ENCODE peak calls at places on chromosomes 7 and 10, in four cellular contexts. V, L, H and Z are unnamed samples.
A peak's percentile ranks its signal among the peaks of the same experiment; 100 is the strongest.

GRCh38 chr10:127887497-127888415 is 5.0 kb downstream of the CLRN3 start:
- DNase-seq in V (no peak), L (no peak), H (no peak), Z (no peak)

GRCh38 chr7:147412782-147413186 is 1177.8 kb upstream of the C7orf33 start:
- DNase-seq in V (no peak), L (no peak), H (peak; percentile 1), Z (no peak)

GRCh38 chr10:72134785-72135765 is 46.7 kb upstream of the SPOCK2 start:
- DNase-seq in V (no peak), L (no peak), H (no peak), Z (no peak)

GRCh38 chr10:131158695-131159094 is 152.8 kb downstream of the TCERG1L start:
- DNase-seq in V (no peak), L (no peak), H (no peak), Z (no peak)

GRCh38 chr7:27116962-27117686 is 13.4 kb downstream of the HOXA4 start:
- DNase-seq in V (no peak), L (no peak), H (no peak), Z (no peak)

GRCh38 chr7:73741600-73741999 is 3.0 kb upstream of the ABHD11 start:
- DNase-seq in V (peak; percentile 65), L (no peak), H (no peak), Z (no peak)

GRCh38 chr7:18086165-18087030 is 58.8 kb upstream of the PRPS1L1 start:
- DNase-seq in V (peak; percentile 36), L (peak; percentile 21), H (no peak), Z (peak; percentile 52)

GRCh38 chr10:109976657-109977056 is 31.1 kb upstream of the ADD3 start:
- DNase-seq in V (no peak), L (no peak), H (peak; percentile 60), Z (no peak)

GRCh38 chr10:86968271-86968993 is at the start of gene ADIRF:
- DNase-seq in V (peak; percentile 26), L (no peak), H (no peak), Z (no peak)

GRCh38 chr10:17659328-17659727 is 15.4 kb downstream of the STAM start:
- DNase-seq in V (no peak), L (no peak), H (no peak), Z (no peak)
- TF ChIP-seq ELF4 in V (no peak), L (no peak), H (no peak), Z (no peak)

GRCh38 chr10:35843524-35844171 is 201.6 kb upstream of the FZD8 start:
- DNase-seq in V (peak; percentile 12), L (no peak), H (no peak), Z (no peak)
- TF ChIP-seq ELF4 in V (no peak), L (no peak), H (no peak), Z (no peak)

GRCh38 chr7:49643321-49643720 is 130.1 kb upstream of the VWC2 start:
- DNase-seq in V (no peak), L (no peak), H (no peak), Z (no peak)
- TF ChIP-seq ELF4 in V (no peak), L (no peak), H (no peak), Z (no peak)

GRCh38 chr7:134431805-134432204 is 27.1 kb downstream of the AKR1B1 start:
- DNase-seq in V (no peak), L (no peak), H (peak; percentile 15), Z (no peak)
- TF ChIP-seq ELF4 in V (no peak), L (no peak), H (no peak), Z (no peak)

GRCh38 chr10:97140887-97141745 is 44.6 kb downstream of the SLIT1 start:
- DNase-seq in V (no peak), L (no peak), H (no peak), Z (no peak)
- TF ChIP-seq ELF4 in V (no peak), L (no peak), H (no peak), Z (no peak)

GRCh38 chr7:81488210-81488609 is 281.6 kb downstream of the HGF start:
- DNase-seq in V (no peak), L (no peak), H (no peak), Z (no peak)

GRCh38 chr7:81487512-81487911 is 282.3 kb downstream of the HGF start:
- DNase-seq in V (no peak), L (no peak), H (no peak), Z (no peak)

GRCh38 chr7:81482600-81483186 is 287.2 kb downstream of the HGF start:
- DNase-seq in V (no peak), L (peak; percentile 26), H (peak; percentile 4), Z (no peak)

GRCh38 chr7:81478664-81479063 is 291.2 kb downstream of the HGF start:
- DNase-seq in V (no peak), L (no peak), H (peak; percentile 77), Z (no peak)

GRCh38 chr7:81484266-81484665 is 285.6 kb downstream of the HGF start:
- DNase-seq in V (peak; percentile 18), L (no peak), H (peak; percentile 4), Z (peak; percentile 73)
- TF ChIP-seq ELF4 in V (no peak), L (no peak), H (no peak), Z (no peak)

GRCh38 chr7:37234928-37235327 is 213.7 kb downstream of the ELMO1 start:
- DNase-seq in V (no peak), L (no peak), H (peak; percentile 6), Z (peak; percentile 25)
- TF ChIP-seq ELF4 in V (no peak), L (no peak), H (no peak), Z (no peak)

GRCh38 chr7:151684408-151685175 is 164.9 kb upstream of the RHEB start:
- DNase-seq in V (no peak), L (no peak), H (no peak), Z (no peak)
- TF ChIP-seq ELF4 in V (no peak), L (no peak), H (no peak), Z (no peak)